ENCODE peak calls at places on chromosomes 12 and 14, in nine cellular contexts. G, N, U, J, C, M, W, Z and E are unnamed samples.

GRCh38 chr14:69592923-69593677 is 18.3 kb upstream of the SUSD6 start:
- DNase-seq in G (no peak), N (no peak), U (no peak), J (no peak), C (no peak), M (no peak), W (peak), Z (no peak), E (no peak)

GRCh38 chr14:94373708-94374107 is 14.7 kb downstream of the SERPINA1 start:
- DNase-seq in G (no peak), N (peak), U (peak), J (no peak), C (no peak), M (no peak), W (no peak), Z (no peak), E (no peak)

GRCh38 chr14:85437143-85437542 is 92.8 kb upstream of the FLRT2 start:
- DNase-seq in G (no peak), N (no peak), U (peak), J (no peak), C (no peak), M (no peak), W (no peak), Z (no peak), E (no peak)

GRCh38 chr12:116183741-116184141 is 93.8 kb downstream of the MED13L start:
- DNase-seq in G (no peak), N (no peak), U (no peak), J (no peak), C (no peak), M (no peak), W (no peak), Z (no peak), E (no peak)

GRCh38 chr12:109458086-109458485 is 19.0 kb downstream of the KCTD10 start:
- DNase-seq in G (no peak), N (no peak), U (no peak), J (no peak), C (no peak), M (no peak), W (no peak), Z (no peak), E (no peak)

GRCh38 chr14:99673328-99674063 is 10.6 kb upstream of the CYP46A1 start:
- DNase-seq in G (no peak), N (no peak), U (no peak), J (no peak), C (no peak), M (peak), W (no peak), Z (no peak), E (no peak)

GRCh38 chr12:124179936-124180605 is 114.8 kb upstream of the RFLNA start:
- DNase-seq in G (no peak), N (no peak), U (no peak), J (no peak), C (no peak), M (no peak), W (no peak), Z (no peak), E (no peak)

GRCh38 chr14:75342762-75343599 is 64.4 kb downstream of the FOS start:
- DNase-seq in G (no peak), N (no peak), U (no peak), J (no peak), C (no peak), M (no peak), W (no peak), Z (no peak), E (no peak)

GRCh38 chr12:3837049-3837448 is 36.1 kb downstream of the PARP11 start:
- DNase-seq in G (no peak), N (no peak), U (no peak), J (no peak), C (no peak), M (no peak), W (no peak), Z (no peak), E (peak)

GRCh38 chr12:46107591-46107990 is 117.2 kb upstream of the SCAF11 start:
- DNase-seq in G (no peak), N (no peak), U (no peak), J (no peak), C (no peak), M (no peak), W (no peak), Z (no peak), E (no peak)

GRCh38 chr12:66813137-66813867 is 134.4 kb upstream of the GRIP1 start:
- DNase-seq in G (no peak), N (no peak), U (no peak), J (no peak), C (peak), M (no peak), W (no peak), Z (no peak), E (no peak)

GRCh38 chr12:124543591-124544310 is 23.7 kb downstream of the NCOR2 start:
- DNase-seq in G (no peak), N (no peak), U (no peak), J (no peak), C (no peak), M (no peak), W (peak), Z (no peak), E (peak)

GRCh38 chr14:57209561-57209960 is 59.1 kb downstream of the EXOC5 start:
- DNase-seq in G (no peak), N (no peak), U (peak), J (no peak), C (no peak), M (no peak), W (no peak), Z (no peak), E (no peak)

GRCh38 chr12:68675098-68675842 is 11.5 kb upstream of the NUP107 start:
- DNase-seq in G (no peak), N (no peak), U (no peak), J (peak), C (peak), M (peak), W (no peak), Z (no peak), E (no peak)

GRCh38 chr12:109767456-109767855 is 53.8 kb downstream of the FAM222A start:
- DNase-seq in G (no peak), N (no peak), U (no peak), J (no peak), C (no peak), M (no peak), W (peak), Z (no peak), E (no peak)

GRCh38 chr12:80617733-80618132 is 89.7 kb upstream of the MYF6 start:
- DNase-seq in G (no peak), N (no peak), U (no peak), J (no peak), C (no peak), M (no peak), W (no peak), Z (no peak), E (no peak)

GRCh38 chr12:3420693-3421092 is 70.3 kb upstream of the PRMT8 start:
- DNase-seq in G (no peak), N (no peak), U (no peak), J (no peak), C (no peak), M (no peak), W (no peak), Z (no peak), E (no peak)

GRCh38 chr12:58367041-58367440 is 425.7 kb downstream of the ATP23 start:
- DNase-seq in G (no peak), N (no peak), U (no peak), J (no peak), C (no peak), M (no peak), W (no peak), Z (no peak), E (no peak)

GRCh38 chr12:123085730-123086487 is 65.0 kb downstream of the PITPNM2 start:
- DNase-seq in G (peak), N (peak), U (peak), J (peak), C (no peak), M (no peak), W (no peak), Z (no peak), E (no peak)

GRCh38 chr12:106358410-106359241 is 1.1 kb downstream of the POLR3B start:
- DNase-seq in G (peak), N (no peak), U (no peak), J (peak), C (peak), M (no peak), W (no peak), Z (peak), E (peak)

GRCh38 chr12:75656650-75657049 is 145.2 kb upstream of the KRR1 start:
- DNase-seq in G (no peak), N (peak), U (peak), J (no peak), C (no peak), M (no peak), W (no peak), Z (no peak), E (no peak)

GRCh38 chr14:75487155-75487671 is 35.1 kb upstream of the BATF start:
- DNase-seq in G (no peak), N (no peak), U (no peak), J (no peak), C (no peak), M (no peak), W (no peak), Z (peak), E (no peak)

GRCh38 chr12:75305412-75306332 is 24.5 kb downstream of the CAPS2 start:
- DNase-seq in G (peak), N (no peak), U (no peak), J (no peak), C (no peak), M (no peak), W (no peak), Z (no peak), E (no peak)

GRCh38 chr14:79415726-79416125 is 795.6 kb downstream of the DIO2 start:
- DNase-seq in G (no peak), N (no peak), U (no peak), J (no peak), C (no peak), M (no peak), W (no peak), Z (no peak), E (no peak)

GRCh38 chr12:27289414-27289813 is 43.2 kb upstream of the BMAL2 start:
- DNase-seq in G (no peak), N (no peak), U (no peak), J (no peak), C (no peak), M (no peak), W (no peak), Z (no peak), E (no peak)

GRCh38 chr12:115632323-115632722 is 645.2 kb downstream of the MED13L start:
- DNase-seq in G (no peak), N (no peak), U (no peak), J (no peak), C (no peak), M (no peak), W (no peak), Z (no peak), E (no peak)

GRCh38 chr12:51222461-51222860 is 4.6 kb upstream of the POU6F1 start:
- DNase-seq in G (no peak), N (no peak), U (peak), J (no peak), C (peak), M (no peak), W (no peak), Z (no peak), E (no peak)

GRCh38 chr12:51229116-51229515 is 9.5 kb upstream of the DAZAP2 start:
- DNase-seq in G (no peak), N (no peak), U (no peak), J (no peak), C (no peak), M (no peak), W (no peak), Z (no peak), E (no peak)

GRCh38 chr12:51225800-51226199 is 7.9 kb upstream of the POU6F1 start:
- DNase-seq in G (no peak), N (no peak), U (no peak), J (no peak), C (no peak), M (no peak), W (no peak), Z (no peak), E (no peak)

GRCh38 chr12:51227962-51228361 is 10.1 kb upstream of the POU6F1 start:
- DNase-seq in G (no peak), N (no peak), U (no peak), J (no peak), C (no peak), M (no peak), W (no peak), Z (no peak), E (no peak)

DNA sequence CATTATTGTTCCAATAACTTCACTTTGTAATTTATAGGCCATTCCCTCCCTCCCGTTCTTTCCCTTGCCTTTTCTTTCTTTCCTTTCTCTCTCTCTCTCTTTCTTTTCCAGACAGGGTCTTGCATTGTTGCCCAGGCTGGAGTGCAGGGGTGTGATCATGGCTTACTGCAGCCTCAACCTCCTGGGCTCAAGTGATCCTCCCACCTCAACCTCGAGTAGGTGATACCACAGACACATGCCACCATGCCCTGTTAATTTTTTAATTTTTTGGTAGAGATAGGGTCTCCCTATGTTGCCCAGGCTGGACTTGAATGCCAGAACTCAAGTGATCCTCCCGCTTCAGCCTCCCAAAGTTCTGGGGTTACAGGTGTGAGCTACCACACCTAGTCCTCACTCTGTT is 6.8 kb upstream of the POU6F1 start:
- DNase-seq in G (no peak), N (no peak), U (no peak), J (no peak), C (no peak), M (no peak), W (no peak), Z (no peak), E (no peak)
- H3K27ac ChIP-seq in G (no peak), N (no peak), U (no peak), J (no peak), C (no peak), M (no peak), W (no peak), Z (no peak), E (no peak)

GRCh38 chr12:48001426-48002178 is 2.7 kb downstream of the COL2A1 start:
- DNase-seq in G (peak), N (peak), U (no peak), J (peak), C (peak), M (no peak), W (peak), Z (no peak), E (peak)
- H3K4me3 ChIP-seq in G (peak), N (peak), U (peak), J (peak), C (no peak), M (peak), W (peak), Z (no peak), E (peak)

GRCh38 chr12:52442600-52443061 is 8.5 kb upstream of the KRT75 start:
- DNase-seq in G (peak), N (peak), U (peak), J (no peak), C (no peak), M (no peak), W (no peak), Z (no peak), E (no peak)
- H3K27ac ChIP-seq in G (no peak), N (peak), U (peak), J (no peak), C (no peak), M (no peak), W (no peak), Z (no peak), E (no peak)

GRCh38 chr12:105341010-105341409 is 10.5 kb downstream of the C12orf75 start:
- DNase-seq in G (no peak), N (no peak), U (no peak), J (no peak), C (no peak), M (no peak), W (no peak), Z (no peak), E (no peak)
- H3K4me3 ChIP-seq in G (no peak), N (no peak), U (no peak), J (no peak), C (no peak), M (no peak), W (no peak), Z (no peak), E (no peak)

DNA sequence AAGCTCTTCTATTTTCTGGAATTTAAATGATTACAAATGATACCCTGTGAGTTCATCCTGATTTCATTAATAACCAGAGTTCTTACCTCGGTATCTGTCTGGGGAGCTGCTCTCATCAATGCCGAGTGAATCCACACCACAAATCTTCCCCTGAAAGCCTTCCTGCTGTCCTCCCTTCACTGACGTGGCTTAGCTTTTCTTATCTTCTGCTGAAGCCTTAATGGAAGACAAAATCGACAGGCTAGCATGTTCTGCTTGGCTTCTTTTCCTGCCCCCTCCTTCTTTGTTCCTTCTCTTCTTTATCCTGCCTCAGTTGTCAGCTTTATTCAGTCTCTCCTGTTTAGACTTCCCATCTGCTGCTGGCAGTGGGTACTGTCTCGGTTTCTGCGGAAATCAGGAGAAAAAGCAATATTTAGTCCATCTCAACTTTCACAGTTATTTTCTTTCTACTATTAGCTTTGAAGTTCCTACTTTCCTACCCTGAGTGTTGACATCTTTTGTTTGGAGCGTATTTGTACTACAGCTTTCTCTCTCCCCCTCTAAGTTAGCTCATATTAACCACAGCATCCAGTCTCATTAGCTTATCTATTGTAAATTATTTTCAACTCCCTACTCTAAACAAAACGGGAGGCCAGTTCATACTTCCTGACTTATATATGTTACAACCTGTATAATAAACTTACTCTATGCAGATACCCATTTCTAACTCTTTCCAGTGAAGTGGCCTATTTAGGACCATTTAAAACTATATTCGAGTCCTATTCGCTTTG is 226.0 kb downstream of the DACT1 start:
- DNase-seq in G (no peak), N (no peak), U (no peak), J (no peak), C (no peak), M (no peak), W (no peak), Z (no peak), E (peak)
- H3K27ac ChIP-seq in G (no peak), N (no peak), U (no peak), J (peak), C (no peak), M (no peak), W (no peak), Z (no peak), E (peak)

DNA sequence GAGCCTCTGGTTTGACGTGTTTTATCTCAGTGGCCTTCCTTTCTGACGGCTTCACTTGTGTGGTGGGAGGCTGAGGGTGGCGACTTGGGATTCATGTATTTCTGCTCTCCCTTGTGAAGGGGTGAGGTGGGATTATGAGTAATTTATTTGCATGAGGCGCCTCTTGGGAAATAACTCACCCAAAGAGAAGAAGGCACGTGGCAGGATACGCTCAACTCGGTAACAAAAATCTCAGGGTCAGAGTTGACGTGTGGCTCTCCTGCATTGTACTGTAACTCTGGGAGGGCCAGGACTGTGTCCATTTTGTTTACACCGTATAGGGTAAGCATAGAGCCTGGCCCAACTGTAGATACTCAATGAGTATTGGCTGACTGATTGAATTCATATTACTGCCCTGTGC is 14.6 kb upstream of the C1S start:
- DNase-seq in G (no peak), N (no peak), U (no peak), J (no peak), C (no peak), M (no peak), W (no peak), Z (no peak), E (no peak)
- H3K4me3 ChIP-seq in G (no peak), N (no peak), U (no peak), J (no peak), C (no peak), M (no peak), W (no peak), Z (no peak), E (no peak)

GRCh38 chr14:93048843-93049242 is 66.9 kb downstream of the ITPK1 start:
- DNase-seq in G (no peak), N (no peak), U (no peak), J (no peak), C (no peak), M (no peak), W (no peak), Z (no peak), E (no peak)

GRCh38 chr14:93047187-93047586 is 68.5 kb downstream of the ITPK1 start:
- DNase-seq in G (no peak), N (no peak), U (no peak), J (no peak), C (no peak), M (no peak), W (no peak), Z (no peak), E (no peak)

GRCh38 chr14:93045965-93046695 is 69.6 kb downstream of the ITPK1 start:
- DNase-seq in G (no peak), N (peak), U (no peak), J (no peak), C (peak), M (no peak), W (no peak), Z (no peak), E (no peak)

GRCh38 chr14:93046696-93047050 is 69.1 kb downstream of the ITPK1 start:
- DNase-seq in G (no peak), N (no peak), U (no peak), J (no peak), C (no peak), M (no peak), W (no peak), Z (no peak), E (no peak)

DNA sequence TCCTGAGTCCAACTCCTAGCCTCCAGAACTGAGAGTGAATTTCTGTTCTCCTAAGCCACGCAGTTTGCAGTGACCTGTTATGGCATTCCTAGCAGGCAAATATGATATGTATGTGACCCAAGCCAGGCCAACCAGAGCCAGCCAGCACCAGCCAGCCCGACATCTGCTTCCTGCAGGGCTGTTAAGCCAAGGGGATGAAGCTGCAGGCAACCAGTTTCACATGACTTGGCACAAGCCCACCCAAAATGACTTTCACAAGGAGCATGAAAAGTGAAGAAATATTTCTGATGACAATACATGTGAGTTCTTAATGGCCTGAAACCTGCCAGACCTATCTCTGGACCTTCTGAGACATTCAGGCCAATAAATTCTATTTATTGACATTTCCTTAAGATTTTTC is 68.1 kb downstream of the ITPK1 start:
- DNase-seq in G (no peak), N (no peak), U (no peak), J (no peak), C (no peak), M (no peak), W (no peak), Z (no peak), E (no peak)
- H3K27ac ChIP-seq in G (no peak), N (no peak), U (no peak), J (no peak), C (no peak), M (no peak), W (no peak), Z (no peak), E (no peak)

DNA sequence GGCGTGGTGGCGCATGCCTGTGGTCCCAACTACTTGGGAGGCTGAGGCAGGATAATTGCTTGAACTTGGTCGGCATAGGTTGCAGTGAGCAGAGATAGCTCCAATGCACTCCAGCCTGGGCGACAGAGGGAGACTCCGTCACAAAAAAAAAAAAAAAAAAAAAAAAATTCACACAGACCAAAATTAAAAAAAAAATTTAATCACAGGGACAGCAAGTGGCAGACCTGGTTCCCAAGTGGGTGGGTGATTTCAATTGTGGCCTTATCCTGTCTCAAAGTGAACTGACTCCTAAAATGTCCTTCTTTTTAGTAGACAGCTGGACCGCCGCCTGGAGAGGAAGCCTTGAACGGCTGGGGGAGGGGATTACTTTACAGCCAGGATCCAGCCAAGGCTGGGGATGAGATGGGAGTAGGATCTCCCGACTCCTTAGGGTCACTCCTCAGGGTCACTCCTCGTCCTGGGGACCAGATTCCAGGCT is 1.6 kb upstream of the KCNH3 start:
- DNase-seq in G (no peak), N (no peak), U (no peak), J (peak), C (no peak), M (no peak), W (no peak), Z (no peak), E (peak)
- H3K4me3 ChIP-seq in G (peak), N (no peak), U (peak), J (peak), C (no peak), M (peak), W (peak), Z (no peak), E (peak)